ENCODE peak calls at places on chromosomes 13 and 19, in four cellular contexts. One of them, this sample, is unnamed.

GRCh38 chr13:60329221-60329983 is 67.6 kb upstream of the TDRD3 start:
- DNase-seq in SK-N-MC: no peak
- DNase-seq in SJSA1: peak; percentile 5
- DNase-seq in mesendoderm: peak; percentile 84
- DNase-seq in this sample: peak; percentile 4

GRCh38 chr19:1826557-1827521 is 14.8 kb upstream of the ATP8B3 start:
- DNase-seq in SJSA1: no peak
- DNase-seq in SK-N-MC: no peak
- DNase-seq in mesendoderm: peak; percentile 59
- DNase-seq in this sample: no peak

GRCh38 chr19:58154287-58154678 is 3.7 kb upstream of the ZNF329 start:
- DNase-seq in SK-N-MC: no peak
- DNase-seq in mesendoderm: peak; percentile 76
- DNase-seq in SJSA1: no peak
- DNase-seq in this sample: no peak

GRCh38 chr19:47274891-47275865 is 493 bp downstream of the INAFM1 start:
- DNase-seq in SJSA1: peak; percentile 20
- DNase-seq in SK-N-MC: no peak
- DNase-seq in mesendoderm: no peak
- DNase-seq in this sample: no peak

GRCh38 chr19:531009-531752 is 379 bp upstream of the CDC34 start:
- DNase-seq in SJSA1: peak; percentile 85
- DNase-seq in mesendoderm: peak; percentile 93
- DNase-seq in SK-N-MC: no peak
- DNase-seq in this sample: peak; percentile 76

GRCh38 chr13:18960637-18961227 is 220.9 kb downstream of the TUBA3C start:
- DNase-seq in SJSA1: no peak
- DNase-seq in mesendoderm: no peak
- DNase-seq in SK-N-MC: no peak
- DNase-seq in this sample: no peak

GRCh38 chr19:50912727-50913716 is 1.8 kb upstream of the KLK4 start:
- DNase-seq in SJSA1: no peak
- DNase-seq in SK-N-MC: no peak
- DNase-seq in mesendoderm: no peak
- DNase-seq in this sample: no peak

GRCh38 chr13:61824168-61824567 is 408.5 kb upstream of the PCDH20 start:
- DNase-seq in SJSA1: no peak
- DNase-seq in mesendoderm: no peak
- DNase-seq in SK-N-MC: no peak
- DNase-seq in this sample: no peak

GRCh38 chr13:83883061-83883523 is 818 bp upstream of the SLITRK1 start:
- DNase-seq in mesendoderm: peak; percentile 28
- DNase-seq in SJSA1: no peak
- DNase-seq in SK-N-MC: no peak
- DNase-seq in this sample: no peak
- H3K4me3 ChIP-seq in mesendoderm: no peak overlapping the region
- H3K4me3 ChIP-seq in SJSA1: no peak overlapping the region
- H3K4me3 ChIP-seq in SK-N-MC: no peak overlapping the region
- H3K4me3 ChIP-seq in this sample: no peak overlapping the region

DNA sequence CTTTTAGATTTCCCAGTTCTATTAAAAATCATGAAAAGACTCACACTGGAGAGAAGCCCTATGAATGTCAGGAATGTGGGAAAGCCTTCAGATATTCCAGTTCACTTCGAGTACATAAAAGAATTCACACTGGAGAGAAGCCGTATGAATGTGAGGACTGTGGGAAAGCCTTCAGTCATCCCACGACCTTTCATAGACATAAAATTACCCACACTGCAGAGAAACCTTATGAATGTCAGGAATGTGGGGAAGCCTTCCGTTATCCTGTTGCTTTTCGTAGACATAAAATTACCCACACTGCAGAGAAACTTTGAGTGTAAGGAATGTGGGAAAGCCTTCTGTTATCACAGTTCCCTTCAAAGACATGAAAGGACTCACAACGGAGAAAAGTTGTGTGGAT is 55.2 kb downstream of the ZNF627 start:
- DNase-seq in SJSA1: no peak
- DNase-seq in SK-N-MC: no peak
- DNase-seq in mesendoderm: no peak
- DNase-seq in this sample: no peak
- H3K4me3 ChIP-seq in SJSA1: no peak overlapping the region
- H3K4me3 ChIP-seq in SK-N-MC: no peak overlapping the region
- H3K4me3 ChIP-seq in mesendoderm: peak overlapping the region; percentile 35
- H3K4me3 ChIP-seq in this sample: no peak overlapping the region

GRCh38 chr13:30905932-30906383 is at the start of gene MEDAG:
- DNase-seq in SK-N-MC: no peak
- DNase-seq in SJSA1: no peak
- DNase-seq in mesendoderm: no peak
- DNase-seq in this sample: peak; percentile 75
- H3K4me3 ChIP-seq in SK-N-MC: no peak within 1 kb of the TSS
- H3K4me3 ChIP-seq in SJSA1: no peak within 1 kb of the TSS
- H3K4me3 ChIP-seq in mesendoderm: no peak within 1 kb of the TSS
- H3K4me3 ChIP-seq in this sample: no peak within 1 kb of the TSS

DNA sequence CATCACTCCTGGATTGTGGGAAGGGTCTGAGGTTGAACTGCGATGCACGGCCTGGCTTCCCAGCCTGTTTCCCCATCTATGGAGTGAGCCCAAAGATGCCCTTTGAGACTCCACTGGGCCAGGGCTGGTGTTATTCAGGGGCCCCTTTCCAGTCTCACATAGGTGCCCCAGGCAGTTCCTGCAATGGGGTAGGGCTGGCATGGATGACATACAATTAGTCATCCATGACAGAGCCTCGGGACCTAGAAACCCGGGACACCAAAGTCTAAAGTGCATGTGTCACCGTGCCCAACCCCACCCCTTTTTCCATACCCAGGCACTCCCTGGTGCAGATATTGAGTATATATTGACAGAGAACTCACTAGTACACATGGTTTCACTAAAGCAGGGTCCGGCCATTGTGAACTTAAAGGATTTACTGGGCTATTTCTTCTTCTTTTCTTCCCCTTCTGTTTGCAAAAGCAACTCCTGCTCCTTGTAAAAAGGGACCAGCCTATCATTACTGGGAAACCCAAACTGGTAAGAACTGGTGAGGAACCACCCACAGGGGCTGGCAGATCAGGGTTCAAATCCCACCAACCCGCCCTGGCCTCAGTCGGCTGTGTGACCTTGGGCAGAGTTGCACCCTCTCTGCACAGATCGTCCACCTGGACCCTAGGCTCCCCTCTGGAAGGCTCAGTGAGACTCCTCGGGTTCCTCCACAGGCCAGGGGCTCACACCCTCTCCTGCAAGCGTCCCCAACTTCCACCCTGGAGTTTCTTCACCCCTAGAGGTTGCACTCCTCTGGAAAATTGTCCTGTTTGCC is 2.7 kb downstream of the B3GNT3 start:
- DNase-seq in mesendoderm: no peak
- DNase-seq in SK-N-MC: no peak
- DNase-seq in SJSA1: no peak
- DNase-seq in this sample: peak; percentile 71
- H3K4me3 ChIP-seq in mesendoderm: no peak overlapping the region
- H3K4me3 ChIP-seq in SK-N-MC: no peak overlapping the region
- H3K4me3 ChIP-seq in SJSA1: no peak overlapping the region
- H3K4me3 ChIP-seq in this sample: no peak overlapping the region

GRCh38 chr13:85853901-85854663 is 54.9 kb upstream of the SLITRK6 start:
- DNase-seq in SJSA1: no peak
- DNase-seq in mesendoderm: peak; percentile 26
- DNase-seq in SK-N-MC: no peak
- DNase-seq in this sample: no peak

DNA sequence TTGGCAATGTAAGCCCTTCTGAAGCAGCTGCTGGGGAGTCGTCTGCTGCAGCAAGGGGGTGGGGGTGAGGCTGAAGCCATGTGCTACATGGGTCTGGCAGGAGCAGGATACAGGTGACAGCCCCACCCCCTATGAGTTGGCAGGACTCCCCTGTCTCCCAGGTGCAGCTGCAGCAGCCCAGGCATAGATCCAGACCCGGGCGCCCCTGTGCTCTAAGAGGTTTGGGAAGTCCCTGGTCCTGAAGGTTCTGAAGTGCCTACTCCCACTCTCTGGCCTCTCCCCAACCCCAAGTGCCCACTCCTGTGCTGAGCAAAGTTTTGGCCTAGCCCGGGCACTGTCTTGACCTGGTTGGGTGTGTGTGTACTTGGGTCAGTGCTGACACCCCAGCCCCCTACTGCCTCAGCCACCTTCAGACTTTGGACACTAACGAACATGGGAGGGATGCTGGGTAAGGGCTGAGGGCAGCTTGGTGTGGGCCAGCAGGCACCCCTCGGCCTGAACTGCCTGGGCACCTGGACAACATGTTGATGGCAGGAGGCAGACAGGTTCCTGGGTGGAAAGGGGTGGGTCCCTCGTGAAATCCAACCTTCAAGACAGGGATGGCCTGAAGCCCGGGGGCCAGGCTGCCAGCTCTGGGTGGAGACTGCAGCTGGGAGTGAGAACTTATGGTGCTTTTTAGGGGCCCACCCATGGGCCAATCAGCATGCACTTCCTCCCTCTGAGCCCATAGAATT is 54.1 kb upstream of the SLITRK6 start:
- DNase-seq in SJSA1: no peak
- DNase-seq in SK-N-MC: no peak
- DNase-seq in mesendoderm: no peak
- DNase-seq in this sample: no peak
- H3K4me3 ChIP-seq in SJSA1: no peak overlapping the region
- H3K4me3 ChIP-seq in SK-N-MC: no peak overlapping the region
- H3K4me3 ChIP-seq in mesendoderm: no peak overlapping the region
- H3K4me3 ChIP-seq in this sample: no peak overlapping the region

GRCh38 chr13:49498211-49498610 is 2.5 kb downstream of the PHF11 start:
- DNase-seq in SK-N-MC: no peak
- DNase-seq in mesendoderm: no peak
- DNase-seq in SJSA1: no peak
- DNase-seq in this sample: no peak

GRCh38 chr13:49495783-49496762 is at the start of gene PHF11:
- DNase-seq in SJSA1: peak; percentile 83
- DNase-seq in mesendoderm: peak; percentile 84
- DNase-seq in SK-N-MC: no peak
- DNase-seq in this sample: peak; percentile 80

GRCh38 chr13:49499889-49500660 is 4.3 kb downstream of the PHF11 start:
- DNase-seq in SK-N-MC: no peak
- DNase-seq in mesendoderm: no peak
- DNase-seq in SJSA1: peak; percentile 65
- DNase-seq in this sample: no peak

GRCh38 chr13:49494645-49495044 is 1.1 kb upstream of the PHF11 start:
- DNase-seq in mesendoderm: no peak
- DNase-seq in SJSA1: no peak
- DNase-seq in SK-N-MC: no peak
- DNase-seq in this sample: no peak

GRCh38 chr13:49497272-49497671 is 1.5 kb downstream of the PHF11 start:
- DNase-seq in mesendoderm: no peak
- DNase-seq in SK-N-MC: no peak
- DNase-seq in SJSA1: no peak
- DNase-seq in this sample: no peak
- H3K4me3 ChIP-seq in mesendoderm: no peak overlapping the region
- H3K4me3 ChIP-seq in SK-N-MC: no peak overlapping the region
- H3K4me3 ChIP-seq in SJSA1: no peak overlapping the region
- H3K4me3 ChIP-seq in this sample: no peak overlapping the region

GRCh38 chr13:49210114-49210513 is 10.0 kb upstream of the MLNR start:
- DNase-seq in SJSA1: no peak
- DNase-seq in SK-N-MC: no peak
- DNase-seq in mesendoderm: no peak
- DNase-seq in this sample: no peak
- H3K4me3 ChIP-seq in SJSA1: no peak overlapping the region
- H3K4me3 ChIP-seq in SK-N-MC: no peak overlapping the region
- H3K4me3 ChIP-seq in mesendoderm: no peak overlapping the region
- H3K4me3 ChIP-seq in this sample: no peak overlapping the region

DNA sequence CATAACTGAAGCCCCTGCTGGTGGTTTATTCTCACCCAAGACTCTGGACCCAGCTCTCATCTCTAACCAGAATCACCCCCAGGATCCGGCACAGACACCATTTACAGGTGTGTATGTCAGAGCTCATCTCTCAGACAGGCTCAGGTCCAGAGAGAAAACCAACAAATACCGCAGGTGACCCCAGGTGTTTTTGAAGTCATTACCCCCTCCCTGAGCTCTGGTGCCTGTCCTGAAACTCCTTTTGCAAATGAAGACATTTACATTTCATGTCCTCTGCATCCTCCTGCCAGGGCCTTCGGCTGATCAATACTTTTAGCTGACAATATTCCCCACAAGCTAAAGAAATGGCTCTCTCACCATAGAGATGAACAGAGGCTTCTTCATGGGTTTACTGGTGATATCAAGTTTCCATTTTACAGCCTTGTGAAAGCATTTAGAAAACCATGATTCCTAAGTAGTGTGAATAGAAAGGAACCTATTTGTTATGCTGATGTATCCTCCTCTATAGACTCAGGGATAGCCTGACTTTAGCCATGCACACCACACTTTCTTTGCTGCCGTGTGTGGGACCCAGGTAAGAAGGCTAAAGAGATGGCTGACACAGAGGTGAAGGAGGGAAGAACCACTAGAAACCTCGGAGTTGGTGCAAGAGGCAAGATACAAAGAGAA is 131.3 kb downstream of the KCTD15 start:
- DNase-seq in SK-N-MC: no peak
- DNase-seq in SJSA1: no peak
- DNase-seq in mesendoderm: no peak
- DNase-seq in this sample: no peak
- H3K4me3 ChIP-seq in SK-N-MC: no peak overlapping the region
- H3K4me3 ChIP-seq in SJSA1: no peak overlapping the region
- H3K4me3 ChIP-seq in mesendoderm: no peak overlapping the region
- H3K4me3 ChIP-seq in this sample: no peak overlapping the region

DNA sequence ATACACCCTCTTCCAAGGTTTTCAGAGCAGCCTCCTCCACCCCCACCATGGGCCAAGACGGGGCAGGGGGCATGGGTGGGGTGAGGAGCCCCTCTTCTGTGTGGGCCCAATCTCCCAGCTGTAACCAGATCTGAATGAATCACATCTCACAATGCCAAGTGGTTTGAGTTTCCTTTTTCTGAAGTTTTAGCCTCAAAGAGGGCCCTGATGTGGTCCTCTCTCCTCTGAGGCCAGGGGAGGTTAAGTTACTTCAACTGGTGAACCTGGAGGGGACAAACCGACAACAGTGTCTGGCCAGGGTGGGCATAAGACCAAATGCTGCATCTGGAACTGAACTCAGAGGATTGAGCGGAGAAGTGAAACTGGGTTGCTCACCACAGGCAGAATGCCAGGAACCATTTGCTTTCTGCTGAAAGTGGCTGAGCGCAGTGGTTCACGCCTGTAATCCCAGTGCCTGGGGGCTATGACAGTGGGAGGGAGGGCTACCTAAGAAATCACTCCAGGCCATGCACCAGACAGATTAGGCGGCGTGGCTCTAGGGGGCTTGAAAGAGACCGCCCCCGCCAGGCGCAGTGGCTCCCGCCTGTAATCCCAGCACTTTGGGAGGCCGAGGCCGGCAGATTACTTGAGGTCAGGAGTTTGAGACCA is 15.4 kb upstream of the IRGC start:
- DNase-seq in SJSA1: peak; percentile 49
- DNase-seq in mesendoderm: peak; percentile 44
- DNase-seq in SK-N-MC: peak; percentile 12
- DNase-seq in this sample: peak; percentile 87
- H3K4me3 ChIP-seq in SJSA1: peak overlapping the region; percentile 36
- H3K4me3 ChIP-seq in mesendoderm: no peak overlapping the region
- H3K4me3 ChIP-seq in SK-N-MC: peak overlapping the region; percentile 53
- H3K4me3 ChIP-seq in this sample: peak overlapping the region; percentile 10

GRCh38 chr19:8505680-8506401 is 3.4 kb upstream of the PRAM1 start:
- DNase-seq in SK-N-MC: no peak
- DNase-seq in mesendoderm: peak; percentile 85
- DNase-seq in SJSA1: peak; percentile 79
- DNase-seq in this sample: peak; percentile 86
- H3K4me3 ChIP-seq in SK-N-MC: peak overlapping the region; percentile 84
- H3K4me3 ChIP-seq in mesendoderm: peak overlapping the region; percentile 39
- H3K4me3 ChIP-seq in SJSA1: peak overlapping the region; percentile 43
- H3K4me3 ChIP-seq in this sample: peak overlapping the region; percentile 58

This sample was measured in MG63.